ENCODE peak calls at places on chromosomes 16 and 17, in five cellular contexts. One of them, this sample, is unnamed. For H3K27me3, the result is how much of the 10 kb centered on the place peaks cover.

GRCh38 chr17:61397086-61397842 is 2.4 kb upstream of the TBX2 start:
- DNase-seq in cardiac muscle cell: peak
- DNase-seq in mesendoderm: peak
- DNase-seq in effector memory CD4-positive, alpha-beta T cell: no peak
- DNase-seq in stomach: no peak
- DNase-seq in this sample: no peak

GRCh38 chr17:47742319-47743181 is 9.5 kb downstream of the TBX21 start:
- DNase-seq in mesendoderm: peak
- DNase-seq in cardiac muscle cell: peak
- DNase-seq in effector memory CD4-positive, alpha-beta T cell: no peak
- DNase-seq in stomach: no peak
- DNase-seq in this sample: peak

GRCh38 chr16:71540-72341 is 690 bp downstream of the RHBDF1 start:
- DNase-seq in mesendoderm: peak
- DNase-seq in stomach: peak
- DNase-seq in effector memory CD4-positive, alpha-beta T cell: no peak
- DNase-seq in cardiac muscle cell: peak
- DNase-seq in this sample: no peak

GRCh38 chr16:66470556-66470955 is 43.5 kb downstream of the BEAN1 start:
- DNase-seq in stomach: no peak
- DNase-seq in mesendoderm: no peak
- DNase-seq in cardiac muscle cell: no peak
- DNase-seq in effector memory CD4-positive, alpha-beta T cell: no peak
- DNase-seq in this sample: no peak

GRCh38 chr16:30715777-30716445 is 16.9 kb downstream of the SRCAP start:
- DNase-seq in cardiac muscle cell: peak
- DNase-seq in effector memory CD4-positive, alpha-beta T cell: peak
- DNase-seq in mesendoderm: no peak
- DNase-seq in stomach: no peak
- DNase-seq in this sample: no peak

GRCh38 chr16:50244504-50245416 is 21.6 kb upstream of the ADCY7 start:
- DNase-seq in stomach: no peak
- DNase-seq in cardiac muscle cell: no peak
- DNase-seq in effector memory CD4-positive, alpha-beta T cell: no peak
- DNase-seq in mesendoderm: peak
- DNase-seq in this sample: no peak

GRCh38 chr16:89170346-89171215 is 967 bp upstream of the CDH15 start:
- DNase-seq in mesendoderm: peak
- DNase-seq in effector memory CD4-positive, alpha-beta T cell: no peak
- DNase-seq in cardiac muscle cell: no peak
- DNase-seq in stomach: peak
- DNase-seq in this sample: peak

GRCh38 chr17:19762515-19762961 is 14.4 kb upstream of the ALDH3A1 start:
- DNase-seq in cardiac muscle cell: peak
- DNase-seq in stomach: peak
- DNase-seq in effector memory CD4-positive, alpha-beta T cell: peak
- DNase-seq in mesendoderm: peak
- DNase-seq in this sample: no peak

GRCh38 chr16:50668368-50669008 is 12.6 kb downstream of the SNX20 start:
- DNase-seq in stomach: peak
- DNase-seq in mesendoderm: no peak
- DNase-seq in effector memory CD4-positive, alpha-beta T cell: no peak
- DNase-seq in cardiac muscle cell: no peak
- DNase-seq in this sample: no peak

GRCh38 chr16:23174622-23175021 is 7.9 kb upstream of the SCNN1G start:
- DNase-seq in cardiac muscle cell: peak
- DNase-seq in mesendoderm: peak
- DNase-seq in stomach: no peak
- DNase-seq in effector memory CD4-positive, alpha-beta T cell: no peak
- DNase-seq in this sample: no peak

GRCh38 chr16:57147381-57148191 is 38.3 kb downstream of the PSME3IP1 start:
- DNase-seq in effector memory CD4-positive, alpha-beta T cell: no peak
- DNase-seq in cardiac muscle cell: peak
- DNase-seq in mesendoderm: no peak
- DNase-seq in stomach: no peak
- DNase-seq in this sample: no peak

GRCh38 chr16:12267491-12267890 is 291.0 kb downstream of the SNX29 start:
- DNase-seq in stomach: no peak
- DNase-seq in mesendoderm: no peak
- DNase-seq in cardiac muscle cell: peak
- DNase-seq in effector memory CD4-positive, alpha-beta T cell: no peak
- DNase-seq in this sample: no peak

GRCh38 chr16:49498241-49499017 is 124.8 kb downstream of the C16orf78 start:
- DNase-seq in stomach: peak
- DNase-seq in effector memory CD4-positive, alpha-beta T cell: no peak
- DNase-seq in cardiac muscle cell: no peak
- DNase-seq in mesendoderm: no peak
- DNase-seq in this sample: no peak

GRCh38 chr17:5651348-5651747 is 67.0 kb upstream of the NLRP1 start:
- DNase-seq in effector memory CD4-positive, alpha-beta T cell: no peak
- DNase-seq in cardiac muscle cell: no peak
- DNase-seq in mesendoderm: no peak
- DNase-seq in stomach: no peak
- DNase-seq in this sample: no peak

GRCh38 chr17:35056013-35056412 is 7.5 kb downstream of the RFFL start:
- DNase-seq in mesendoderm: peak
- DNase-seq in cardiac muscle cell: no peak
- DNase-seq in stomach: no peak
- DNase-seq in effector memory CD4-positive, alpha-beta T cell: no peak
- DNase-seq in this sample: no peak

GRCh38 chr17:62760888-62761267 is 47.2 kb downstream of the MARCHF10 start:
- DNase-seq in mesendoderm: no peak
- DNase-seq in effector memory CD4-positive, alpha-beta T cell: no peak
- DNase-seq in stomach: no peak
- DNase-seq in cardiac muscle cell: no peak
- DNase-seq in this sample: no peak

GRCh38 chr17:74513987-74514631 is 17.2 kb downstream of the CD300LB start:
- DNase-seq in mesendoderm: peak
- DNase-seq in effector memory CD4-positive, alpha-beta T cell: peak
- DNase-seq in cardiac muscle cell: peak
- DNase-seq in stomach: peak
- DNase-seq in this sample: no peak

GRCh38 chr17:50154604-50155003 is 4.1 kb upstream of the PPP1R9B start:
- DNase-seq in effector memory CD4-positive, alpha-beta T cell: no peak
- DNase-seq in stomach: no peak
- DNase-seq in mesendoderm: no peak
- DNase-seq in cardiac muscle cell: no peak
- DNase-seq in this sample: no peak

GRCh38 chr17:39676198-39676819 is 8.1 kb downstream of the PNMT start:
- DNase-seq in mesendoderm: no peak
- DNase-seq in cardiac muscle cell: peak
- DNase-seq in stomach: peak
- DNase-seq in effector memory CD4-positive, alpha-beta T cell: peak
- DNase-seq in this sample: peak

GRCh38 chr16:12739738-12740137 is 63.9 kb downstream of the CPPED1 start:
- DNase-seq in cardiac muscle cell: no peak
- DNase-seq in effector memory CD4-positive, alpha-beta T cell: no peak
- DNase-seq in stomach: no peak
- DNase-seq in mesendoderm: no peak
- DNase-seq in this sample: no peak

GRCh38 chr17:42698736-42699414 is 16.5 kb downstream of the CNTNAP1 start:
- DNase-seq in mesendoderm: peak
- DNase-seq in effector memory CD4-positive, alpha-beta T cell: no peak
- DNase-seq in cardiac muscle cell: peak
- DNase-seq in stomach: no peak
- DNase-seq in this sample: no peak

GRCh38 chr17:45756266-45756989 is 27.7 kb upstream of the CRHR1 start:
- DNase-seq in cardiac muscle cell: no peak
- DNase-seq in stomach: no peak
- DNase-seq in mesendoderm: no peak
- DNase-seq in effector memory CD4-positive, alpha-beta T cell: no peak
- DNase-seq in this sample: no peak

GRCh38 chr17:83076930-83077329 is 2.5 kb upstream of the METRNL start:
- DNase-seq in effector memory CD4-positive, alpha-beta T cell: no peak
- DNase-seq in cardiac muscle cell: no peak
- DNase-seq in stomach: no peak
- DNase-seq in mesendoderm: no peak
- DNase-seq in this sample: no peak

GRCh38 chr17:3771140-3771539 is 29.8 kb downstream of the ITGAE start:
- DNase-seq in mesendoderm: no peak
- DNase-seq in effector memory CD4-positive, alpha-beta T cell: no peak
- DNase-seq in cardiac muscle cell: no peak
- DNase-seq in stomach: no peak
- DNase-seq in this sample: no peak

GRCh38 chr17:75689441-75689873 is 22.3 kb downstream of the SAP30BP start:
- DNase-seq in cardiac muscle cell: no peak
- DNase-seq in effector memory CD4-positive, alpha-beta T cell: no peak
- DNase-seq in mesendoderm: peak
- DNase-seq in stomach: no peak
- DNase-seq in this sample: peak

GRCh38 chr17:77696720-77697460 is 261.6 kb upstream of the TNRC6C start:
- DNase-seq in mesendoderm: peak
- DNase-seq in cardiac muscle cell: no peak
- DNase-seq in stomach: no peak
- DNase-seq in effector memory CD4-positive, alpha-beta T cell: no peak
- DNase-seq in this sample: no peak
- H3K27me3 ChIP-seq in mesendoderm: under half
- H3K27me3 ChIP-seq in cardiac muscle cell: half or more
- H3K27me3 ChIP-seq in stomach: half or more
- H3K27me3 ChIP-seq in effector memory CD4-positive, alpha-beta T cell: under half
- H3K27me3 ChIP-seq in this sample: under half

GRCh38 chr17:69501591-69502468 is 87.3 kb downstream of the MAP2K6 start:
- DNase-seq in stomach: peak
- DNase-seq in mesendoderm: peak
- DNase-seq in cardiac muscle cell: peak
- DNase-seq in effector memory CD4-positive, alpha-beta T cell: no peak
- DNase-seq in this sample: no peak
- H3K4me3 ChIP-seq in stomach: peak
- H3K4me3 ChIP-seq in mesendoderm: no peak
- H3K4me3 ChIP-seq in cardiac muscle cell: no peak
- H3K4me3 ChIP-seq in effector memory CD4-positive, alpha-beta T cell: no peak
- H3K4me3 ChIP-seq in this sample: no peak

GRCh38 chr16:85960486-85961046 is 61.6 kb downstream of the IRF8 start:
- DNase-seq in mesendoderm: no peak
- DNase-seq in stomach: no peak
- DNase-seq in effector memory CD4-positive, alpha-beta T cell: no peak
- DNase-seq in cardiac muscle cell: no peak
- DNase-seq in this sample: no peak
- H3K27me3 ChIP-seq in mesendoderm: under half
- H3K27me3 ChIP-seq in stomach: under half
- H3K27me3 ChIP-seq in effector memory CD4-positive, alpha-beta T cell: under half
- H3K27me3 ChIP-seq in cardiac muscle cell: under half
- H3K27me3 ChIP-seq in this sample: under half

DNA sequence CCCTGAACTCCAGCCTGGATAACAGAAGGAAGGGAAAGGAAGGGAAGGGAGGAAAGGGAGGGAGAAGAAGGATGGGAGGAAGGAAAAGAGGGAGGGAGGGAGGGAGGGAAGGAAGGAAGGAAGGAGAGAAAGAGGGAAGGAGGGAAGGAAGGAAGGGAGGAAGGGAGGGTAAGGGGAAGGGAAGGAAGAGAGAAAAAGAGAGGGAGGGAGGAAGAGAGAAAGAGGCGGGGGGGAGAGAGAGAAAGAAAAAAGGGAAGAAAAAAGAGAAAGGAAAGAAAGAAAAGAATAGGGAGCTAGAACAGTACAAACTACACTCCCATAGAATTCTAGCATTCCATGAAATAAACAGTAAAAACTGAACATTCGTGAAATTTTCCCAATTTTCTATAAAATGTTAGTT is 23.1 kb upstream of the TRIM37 start:
- DNase-seq in effector memory CD4-positive, alpha-beta T cell: no peak
- DNase-seq in mesendoderm: no peak
- DNase-seq in cardiac muscle cell: no peak
- DNase-seq in stomach: no peak
- DNase-seq in this sample: no peak
- H3K4me3 ChIP-seq in effector memory CD4-positive, alpha-beta T cell: no peak
- H3K4me3 ChIP-seq in mesendoderm: no peak
- H3K4me3 ChIP-seq in cardiac muscle cell: no peak
- H3K4me3 ChIP-seq in stomach: no peak
- H3K4me3 ChIP-seq in this sample: no peak

GRCh38 chr17:68290955-68291835 is at the start of the genes ARSG and SLC16A6:
- DNase-seq in effector memory CD4-positive, alpha-beta T cell: peak
- DNase-seq in cardiac muscle cell: peak
- DNase-seq in stomach: peak
- DNase-seq in mesendoderm: peak
- DNase-seq in this sample: peak
- H3K27me3 ChIP-seq in effector memory CD4-positive, alpha-beta T cell: under half
- H3K27me3 ChIP-seq in cardiac muscle cell: half or more
- H3K27me3 ChIP-seq in stomach: half or more
- H3K27me3 ChIP-seq in mesendoderm: under half
- H3K27me3 ChIP-seq in this sample: under half

GRCh38 chr17:80564545-80564944 is 19.9 kb downstream of the RPTOR start:
- DNase-seq in mesendoderm: no peak
- DNase-seq in stomach: no peak
- DNase-seq in cardiac muscle cell: no peak
- DNase-seq in effector memory CD4-positive, alpha-beta T cell: no peak
- DNase-seq in this sample: no peak

GRCh38 chr17:80565347-80566053 is 20.9 kb downstream of the RPTOR start:
- DNase-seq in effector memory CD4-positive, alpha-beta T cell: no peak
- DNase-seq in mesendoderm: peak
- DNase-seq in stomach: no peak
- DNase-seq in cardiac muscle cell: no peak
- DNase-seq in this sample: no peak

GRCh38 chr17:80568246-80568645 is 23.6 kb downstream of the RPTOR start:
- DNase-seq in effector memory CD4-positive, alpha-beta T cell: no peak
- DNase-seq in mesendoderm: no peak
- DNase-seq in stomach: no peak
- DNase-seq in cardiac muscle cell: no peak
- DNase-seq in this sample: no peak

GRCh38 chr17:80569936-80570335 is 25.3 kb downstream of the RPTOR start:
- DNase-seq in mesendoderm: no peak
- DNase-seq in cardiac muscle cell: no peak
- DNase-seq in effector memory CD4-positive, alpha-beta T cell: no peak
- DNase-seq in stomach: no peak
- DNase-seq in this sample: no peak

GRCh38 chr17:80566054-80566400 is 21.4 kb downstream of the RPTOR start:
- DNase-seq in stomach: no peak
- DNase-seq in effector memory CD4-positive, alpha-beta T cell: no peak
- DNase-seq in mesendoderm: no peak
- DNase-seq in cardiac muscle cell: no peak
- DNase-seq in this sample: no peak
- H3K4me3 ChIP-seq in stomach: no peak
- H3K4me3 ChIP-seq in effector memory CD4-positive, alpha-beta T cell: no peak
- H3K4me3 ChIP-seq in mesendoderm: no peak
- H3K4me3 ChIP-seq in cardiac muscle cell: no peak
- H3K4me3 ChIP-seq in this sample: no peak

GRCh38 chr17:57197672-57198071 is 58.7 kb upstream of the MSI2 start:
- DNase-seq in effector memory CD4-positive, alpha-beta T cell: no peak
- DNase-seq in mesendoderm: no peak
- DNase-seq in cardiac muscle cell: no peak
- DNase-seq in stomach: no peak
- DNase-seq in this sample: no peak
- H3K27me3 ChIP-seq in effector memory CD4-positive, alpha-beta T cell: under half
- H3K27me3 ChIP-seq in mesendoderm: under half
- H3K27me3 ChIP-seq in cardiac muscle cell: under half
- H3K27me3 ChIP-seq in stomach: under half
- H3K27me3 ChIP-seq in this sample: under half